ENCODE peak calls at places on chromosome 18, in five cellular contexts. O, C, Q, T and W are unnamed samples.

GRCh38 chr18:70333757-70334156 is 44.9 kb downstream of the SOCS6 start:
- DNase-seq in C (no peak), O (no peak), T (no peak), Q (peak), W (peak)

GRCh38 chr18:53380063-53380639 is 844.3 kb downstream of the MBD2 start:
- DNase-seq in C (peak), O (peak), T (peak), Q (peak), W (peak)

GRCh38 chr18:44609210-44609941 is 71.3 kb upstream of the SETBP1 start:
- DNase-seq in O (no peak), Q (no peak), C (no peak), T (no peak), W (no peak)

GRCh38 chr18:46723856-46724415 is 32.9 kb downstream of the ST8SIA5 start:
- DNase-seq in O (no peak), Q (no peak), T (no peak), C (no peak), W (no peak)

GRCh38 chr18:55840601-55841170 is 252.7 kb upstream of the TCF4 start:
- DNase-seq in Q (no peak), O (no peak), C (no peak), T (no peak), W (no peak)

GRCh38 chr18:74944676-74945075 is 264.3 kb downstream of the PTGR3 start:
- DNase-seq in Q (no peak), O (no peak), T (no peak), C (no peak), W (no peak)

GRCh38 chr18:74796928-74797576 is 199.4 kb downstream of the ZNF407 start:
- DNase-seq in O (peak), C (peak), Q (peak), T (peak), W (peak)

GRCh38 chr18:37270046-37270665 is 295.4 kb downstream of the CELF4 start:
- DNase-seq in T (no peak), O (peak), C (no peak), Q (peak), W (no peak)

GRCh38 chr18:42164556-42164955 is 209.5 kb downstream of the PIK3C3 start:
- DNase-seq in C (no peak), O (no peak), T (no peak), Q (no peak), W (no peak)

GRCh38 chr18:38923136-38923535 is 1357.5 kb upstream of the CELF4 start:
- DNase-seq in T (no peak), C (no peak), O (no peak), Q (no peak), W (no peak)

GRCh38 chr18:74990563-74991081 is 218.3 kb downstream of the PTGR3 start:
- DNase-seq in Q (no peak), T (no peak), C (no peak), O (no peak), W (no peak)

GRCh38 chr18:27713727-27714080 is 463.2 kb downstream of the CDH2 start:
- DNase-seq in O (no peak), T (no peak), Q (no peak), C (no peak), W (no peak)

GRCh38 chr18:72866572-72866900 is 1.3 kb downstream of the NETO1 start:
- DNase-seq in O (no peak), C (no peak), T (no peak), Q (no peak), W (no peak)

GRCh38 chr18:28529644-28530043 is 352.7 kb upstream of the CDH2 start:
- DNase-seq in Q (no peak), O (no peak), C (no peak), T (no peak), W (no peak)

GRCh38 chr18:80176334-80177080 is 67.4 kb downstream of the ADNP2 start:
- DNase-seq in C (no peak), O (no peak), T (no peak), Q (peak), W (no peak)

GRCh38 chr18:44568986-44569385 is 111.7 kb upstream of the SETBP1 start:
- DNase-seq in T (no peak), C (no peak), Q (no peak), O (no peak), W (no peak)

GRCh38 chr18:49655266-49656097 is 93.6 kb downstream of the LIPG start:
- DNase-seq in T (no peak), C (no peak), Q (no peak), O (no peak), W (no peak)

GRCh38 chr18:22223263-22223960 is 54.0 kb downstream of the GATA6 start:
- DNase-seq in Q (peak), O (peak), T (no peak), C (no peak), W (peak)

GRCh38 chr18:37481491-37481890 is 84.1 kb downstream of the CELF4 start:
- DNase-seq in Q (no peak), T (no peak), C (no peak), O (no peak), W (no peak)

GRCh38 chr18:62524443-62525200 is 1.8 kb downstream of the ZCCHC2 start:
- DNase-seq in C (peak), O (peak), T (no peak), Q (no peak), W (no peak)

GRCh38 chr18:62877448-62878221 is 162.3 kb downstream of the PHLPP1 start:
- DNase-seq in T (no peak), C (no peak), Q (peak), O (no peak), W (no peak)

GRCh38 chr18:42604820-42605219 is 510.7 kb downstream of the RIT2 start:
- DNase-seq in T (no peak), O (no peak), C (no peak), Q (no peak), W (no peak)

GRCh38 chr18:73520229-73520628 is 627.4 kb downstream of the FBXO15 start:
- DNase-seq in C (peak), O (no peak), Q (peak), T (no peak), W (no peak)

GRCh38 chr18:42228581-42228980 is 273.5 kb downstream of the PIK3C3 start:
- DNase-seq in T (no peak), O (no peak), Q (no peak), C (no peak), W (no peak)

GRCh38 chr18:6156446-6156845 is 258.3 kb downstream of the L3MBTL4 start:
- DNase-seq in T (no peak), Q (no peak), C (no peak), O (no peak), W (no peak)

GRCh38 chr18:49486617-49486958 is 446 bp downstream of the C18orf32 start:
- DNase-seq in C (no peak), O (no peak), T (no peak), Q (no peak), W (no peak)

GRCh38 chr18:13465476-13465875 is 246.9 kb downstream of the LDLRAD4 start:
- DNase-seq in Q (no peak), T (no peak), O (no peak), C (no peak), W (no peak)

GRCh38 chr18:79507546-79508480 is 112.1 kb downstream of the NFATC1 start:
- DNase-seq in O (no peak), C (no peak), T (no peak), Q (no peak), W (no peak)

GRCh38 chr18:53745228-53745967 is 479.1 kb downstream of the MBD2 start:
- DNase-seq in T (no peak), C (no peak), O (no peak), Q (no peak), W (no peak)

GRCh38 chr18:69308620-69309019 is 92.1 kb upstream of the DOK6 start:
- DNase-seq in Q (no peak), O (no peak), T (no peak), C (no peak), W (no peak)

GRCh38 chr18:67023059-67023458 is 419.2 kb upstream of the CDH19 start:
- DNase-seq in T (no peak), O (no peak), C (no peak), Q (no peak), W (no peak)

GRCh38 chr18:24930974-24931373 is 421.0 kb downstream of the ZNF521 start:
- DNase-seq in T (no peak), C (no peak), O (no peak), Q (peak), W (no peak)

GRCh38 chr18:41617592-41617991 is 337.4 kb upstream of the PIK3C3 start:
- DNase-seq in O (no peak), Q (no peak), C (peak), T (no peak), W (no peak)

GRCh38 chr18:48938827-48939367 is 11.9 kb downstream of the SMAD7 start:
- DNase-seq in T (no peak), C (no peak), Q (no peak), O (no peak), W (no peak)

GRCh38 chr18:55439036-55439435 is 149.0 kb downstream of the TCF4 start:
- DNase-seq in O (no peak), C (no peak), Q (no peak), T (no peak), W (no peak)

GRCh38 chr18:64259871-64260270 is 111.0 kb upstream of the LINC00305 start:
- DNase-seq in O (no peak), T (no peak), Q (no peak), C (no peak), W (no peak)

DNA sequence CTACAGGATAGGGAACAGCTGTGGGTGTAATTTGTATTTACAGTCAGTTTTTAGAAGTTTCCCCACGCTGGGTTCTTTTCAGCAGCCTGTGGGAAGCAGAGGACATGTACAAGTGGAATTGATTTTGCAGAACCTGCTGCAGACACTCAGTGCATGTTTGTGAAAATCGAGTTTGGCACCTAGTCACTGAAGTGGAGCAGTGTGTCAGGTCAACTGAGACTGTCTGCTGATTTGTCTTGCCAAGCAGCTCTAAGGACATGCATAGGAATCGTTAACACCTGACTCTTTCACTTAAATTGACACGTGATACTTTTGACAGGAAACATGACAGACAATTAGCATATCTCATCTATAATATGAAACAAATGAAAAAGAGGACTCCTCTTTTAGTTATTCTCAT is 416.6 kb downstream of the TMX3 start:
- DNase-seq in C (peak), O (no peak), Q (no peak), T (no peak), W (no peak)
- TF ChIP-seq ZBTB33 in C (no peak), O (no peak), Q (no peak), T (no peak), W (no peak)

DNA sequence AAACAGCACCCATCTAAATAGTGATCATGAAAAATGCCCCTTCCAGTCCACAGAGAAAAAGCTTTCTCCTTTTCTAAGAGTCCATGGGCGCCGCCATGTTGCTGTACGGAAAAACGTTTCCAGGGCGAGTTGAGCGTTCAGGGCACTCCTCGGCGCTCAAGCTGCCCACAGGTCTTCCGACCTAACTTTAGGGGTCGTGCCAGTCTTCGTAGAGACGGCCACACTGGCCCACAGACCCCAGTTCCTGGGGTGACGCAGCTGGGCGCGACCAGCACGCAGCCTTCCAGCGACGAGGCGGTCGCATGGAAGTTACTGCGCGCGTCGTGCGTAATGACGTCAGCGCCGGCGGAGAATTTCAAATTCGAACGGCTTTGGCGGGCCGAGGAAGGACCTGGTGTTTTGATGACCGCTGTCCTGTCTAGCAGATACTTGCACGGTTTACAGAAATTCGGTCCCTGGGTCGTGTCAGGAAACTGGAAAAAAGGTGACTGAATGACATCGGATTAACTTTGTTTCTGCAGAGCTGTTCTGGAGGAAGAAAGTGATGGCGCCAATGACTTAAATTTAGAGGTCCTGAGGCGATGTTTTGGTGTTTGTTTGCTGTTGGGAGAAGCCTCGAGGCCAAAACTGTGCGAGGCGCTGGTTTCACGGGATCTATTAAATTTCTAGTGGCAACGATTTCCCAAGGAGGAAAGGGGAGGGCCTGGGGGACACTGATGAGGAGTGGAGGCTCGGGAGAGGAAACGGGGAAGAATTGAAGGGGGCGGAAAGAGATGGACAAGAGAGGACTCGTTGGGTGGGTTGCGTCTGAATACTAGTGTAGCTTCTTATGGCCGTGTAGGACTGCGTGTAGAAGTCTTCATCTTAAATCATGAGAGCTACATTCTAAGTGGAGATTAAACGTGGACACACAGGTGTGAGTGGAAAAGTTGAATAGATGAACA is at the start of the genes METTL4 and NDC80:
- DNase-seq in O (peak), Q (peak), T (peak), C (peak), W (peak)
- TF ChIP-seq ZBTB33 in O (no peak), Q (no peak), T (no peak), C (no peak), W (no peak)

GRCh38 chr18:23234619-23235018 is 99.3 kb downstream of the CABLES1 start:
- DNase-seq in C (no peak), O (no peak), Q (no peak), T (no peak), W (no peak)

GRCh38 chr18:23230688-23231087 is 95.4 kb downstream of the CABLES1 start:
- DNase-seq in C (no peak), Q (no peak), O (no peak), T (no peak), W (no peak)

GRCh38 chr18:23231340-23232021 is 96.2 kb downstream of the CABLES1 start:
- DNase-seq in T (peak), C (peak), O (peak), Q (no peak), W (no peak)

GRCh38 chr18:23229472-23229871 is 94.2 kb downstream of the CABLES1 start:
- DNase-seq in Q (no peak), T (no peak), C (no peak), O (no peak), W (no peak)

GRCh38 chr18:23232331-23232730 is 97.0 kb downstream of the CABLES1 start:
- DNase-seq in C (no peak), T (peak), Q (no peak), O (no peak), W (no peak)
- TF ChIP-seq ZBTB33 in C (no peak), T (no peak), Q (no peak), O (no peak), W (no peak)

DNA sequence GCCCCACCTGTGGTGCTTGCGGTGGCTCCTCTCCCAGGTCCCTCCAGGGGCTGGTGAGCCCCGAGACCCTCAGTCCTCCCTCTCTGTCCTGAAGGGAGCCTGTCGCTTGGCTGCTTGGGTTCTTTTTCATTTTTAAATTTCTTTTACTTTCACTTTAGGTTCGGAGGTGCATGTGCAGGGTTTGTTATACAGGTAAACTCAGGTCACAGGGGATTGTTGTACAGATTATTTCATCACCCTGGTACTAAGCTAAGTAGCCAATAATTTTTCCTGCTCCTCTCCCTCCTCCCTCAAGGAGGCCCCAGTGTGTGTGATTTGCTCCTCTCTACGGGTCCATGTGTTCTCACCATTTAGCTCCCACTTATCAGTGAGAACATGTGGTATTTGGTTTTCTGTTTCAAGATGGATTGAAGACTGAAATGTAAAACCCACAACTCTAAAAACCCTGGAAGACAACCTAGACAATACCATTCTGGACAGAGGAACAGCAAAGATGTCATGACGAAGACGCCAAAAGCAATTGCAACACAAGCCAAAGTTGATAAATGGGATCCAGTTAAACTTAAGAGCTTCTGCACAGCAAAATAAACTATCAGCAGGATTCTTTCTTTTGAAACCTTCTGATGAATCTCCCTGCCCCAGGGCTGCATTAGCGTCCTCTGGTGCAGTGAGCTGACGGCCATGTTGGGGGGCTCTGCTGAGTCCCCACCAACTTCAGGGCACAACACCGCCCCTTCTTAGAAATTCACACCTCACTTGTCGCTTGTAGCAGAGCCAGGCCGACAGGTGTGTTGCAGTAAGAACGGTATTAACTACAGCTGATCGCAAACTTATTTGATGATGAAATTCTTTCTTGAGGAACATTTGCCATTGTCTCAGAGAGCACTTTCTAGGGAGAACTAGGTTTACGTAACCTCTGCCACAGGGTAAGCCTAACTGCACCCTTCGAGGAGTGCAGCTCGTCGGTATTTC is 135.3 kb downstream of the ZNF236 start:
- DNase-seq in C (no peak), O (no peak), Q (no peak), T (no peak), W (no peak)
- TF ChIP-seq ZBTB33 in C (no peak), O (no peak), Q (no peak), T (no peak), W (no peak)

GRCh38 chr18:60049172-60049571 is 149.4 kb downstream of the PMAIP1 start:
- DNase-seq in Q (no peak), T (no peak), C (no peak), O (no peak), W (no peak)

GRCh38 chr18:60047556-60047955 is 147.8 kb downstream of the PMAIP1 start:
- DNase-seq in T (no peak), C (no peak), Q (no peak), O (no peak), W (no peak)

GRCh38 chr18:60053747-60054304 is 154.0 kb downstream of the PMAIP1 start:
- DNase-seq in T (peak), O (peak), Q (peak), C (no peak), W (peak)

DNA sequence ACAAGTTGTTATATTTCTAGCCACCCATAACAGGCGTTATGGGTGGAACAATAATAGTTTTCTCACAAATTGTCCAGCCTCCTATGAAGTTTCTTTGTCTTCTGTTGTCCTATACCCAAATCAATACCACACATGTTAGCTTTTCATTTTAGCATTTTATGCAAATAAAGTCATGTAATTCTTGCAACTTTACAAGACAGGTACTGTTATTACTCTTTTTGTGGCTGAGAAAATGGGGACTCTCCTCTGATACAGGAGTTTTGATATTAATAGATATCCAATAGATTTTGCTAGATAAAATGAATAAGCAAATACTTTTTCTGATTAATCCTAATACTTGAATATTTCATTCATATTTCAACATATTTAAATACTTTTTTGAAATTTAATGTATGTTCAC is 151.0 kb downstream of the PMAIP1 start:
- DNase-seq in C (no peak), Q (no peak), O (no peak), T (no peak), W (no peak)
- TF ChIP-seq ZBTB33 in C (no peak), Q (no peak), O (no peak), T (no peak), W (no peak)

DNA sequence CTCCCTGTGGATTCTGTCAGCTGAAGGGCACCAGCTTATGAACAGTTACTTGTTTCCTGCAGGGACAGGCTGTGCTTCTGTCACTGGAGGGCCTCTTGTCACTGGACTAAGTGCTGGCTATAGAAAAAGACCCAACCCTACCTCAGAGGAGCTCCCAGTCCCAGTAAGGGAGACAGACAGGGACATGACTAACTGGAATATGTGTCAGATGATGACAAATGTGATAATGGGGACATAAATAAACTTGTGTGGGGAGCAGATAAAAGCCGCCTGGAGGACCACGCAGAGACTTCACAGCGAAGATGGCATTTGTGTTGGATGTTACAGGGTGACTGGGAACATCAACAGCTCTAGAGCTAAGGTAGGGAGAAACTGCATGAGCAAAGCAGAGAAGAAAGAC is 95.0 kb downstream of the MAPRE2 start:
- DNase-seq in O (peak), T (no peak), C (no peak), Q (no peak), W (no peak)
- TF ChIP-seq ZBTB33 in O (no peak), T (no peak), C (no peak), Q (no peak), W (no peak)

DNA sequence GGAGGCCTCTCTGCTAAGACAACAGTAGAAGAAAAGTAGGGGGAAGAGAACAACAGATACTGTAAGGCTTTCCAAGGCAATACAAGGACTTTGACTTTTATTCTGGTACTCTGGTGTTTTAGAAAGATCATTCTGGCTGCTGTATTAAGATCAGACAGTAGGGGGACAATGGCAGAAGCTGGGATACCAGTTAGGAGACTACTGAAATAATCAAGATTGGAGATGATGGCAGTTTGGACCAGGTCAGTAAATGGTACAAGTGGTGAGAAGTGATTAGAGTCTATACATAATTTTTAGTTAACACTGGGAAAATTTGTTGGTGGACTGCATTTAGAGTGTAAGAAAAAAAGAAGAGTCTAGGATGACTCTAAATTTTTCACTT is 139.7 kb downstream of the ROCK1 start:
- DNase-seq in O (peak), C (peak), T (no peak), Q (peak), W (peak)
- TF ChIP-seq ZBTB33 in O (no peak), C (no peak), T (no peak), Q (no peak), W (no peak)